ENCODE peak calls at places on chromosomes 5 and 9, in four cellular contexts. U is ACHN, C is astrocyte of the spinal cord, G is anterior cingulate cortex. Y is an unnamed sample.

GRCh38 chr9:38006981-38007380 is 62.0 kb downstream of the SHB start:
- DNase-seq in G (no peak), U (no peak), C (no peak), Y (no peak)

GRCh38 chr9:94085062-94085639 is 887 bp downstream of the PTPDC1 start:
- DNase-seq in U (peak), G (no peak), C (peak), Y (peak)

GRCh38 chr5:79493596-79494343 is 20.2 kb downstream of the HOMER1 start:
- DNase-seq in U (no peak), G (no peak), C (no peak), Y (no peak)

GRCh38 chr9:17031546-17031945 is 103.3 kb upstream of the CNTLN start:
- DNase-seq in G (no peak), U (no peak), C (no peak), Y (no peak)

GRCh38 chr5:145915970-145916638 is 20.3 kb upstream of the SH3RF2 start:
- DNase-seq in G (no peak), C (no peak), U (no peak), Y (no peak)

GRCh38 chr9:78666818-78667429 is 370.0 kb downstream of the PSAT1 start:
- DNase-seq in U (no peak), C (no peak), G (no peak), Y (peak)

GRCh38 chr5:178163772-178164735 is 10.4 kb upstream of the NHP2 start:
- DNase-seq in G (peak), U (peak), C (peak), Y (peak)

GRCh38 chr9:17481565-17481964 is 97.3 kb upstream of the SH3GL2 start:
- DNase-seq in C (no peak), G (no peak), U (no peak), Y (no peak)

GRCh38 chr5:157603333-157604190 is 28.0 kb upstream of the ADAM19 start:
- DNase-seq in G (no peak), C (peak), U (peak), Y (peak)

GRCh38 chr9:81461196-81461595 is 228.2 kb downstream of the TLE1 start:
- DNase-seq in G (no peak), U (no peak), C (peak), Y (peak)

GRCh38 chr5:60346391-60346790 is 353.6 kb downstream of the DEPDC1B start:
- DNase-seq in G (no peak), U (no peak), C (no peak), Y (no peak)

GRCh38 chr5:89435347-89435746 is 552.4 kb upstream of the MEF2C start:
- DNase-seq in C (no peak), U (no peak), G (no peak), Y (no peak)

GRCh38 chr9:129506892-129507291 is 114.0 kb downstream of the C9orf50 start:
- DNase-seq in G (no peak), C (peak), U (no peak), Y (no peak)

GRCh38 chr9:136247947-136248637 is 2.5 kb upstream of the QSOX2 start:
- DNase-seq in C (no peak), G (no peak), U (no peak), Y (no peak)

GRCh38 chr9:69204869-69205268 is 30.8 kb downstream of the TJP2 start:
- DNase-seq in G (peak), U (no peak), C (no peak), Y (peak)

GRCh38 chr9:13500034-13500433 is 220.5 kb upstream of the MPDZ start:
- DNase-seq in C (no peak), G (no peak), U (no peak), Y (no peak)

GRCh38 chr5:172051643-172052362 is 45.4 kb upstream of the FBXW11 start:
- DNase-seq in G (no peak), U (peak), C (no peak), Y (peak)

Y was measured in cardiac fibroblast.